ENCODE peak calls at places on chromosome 3, in nine cellular contexts. D is GM12865, Y is tibial artery, L is psoas muscle, N is heart right ventricle, X is HFF-Myc, G is cardiac muscle cell, C is ascending aorta, S is choroid plexus epithelial cell. M is an unnamed sample.

GRCh38 chr3:123019591-123019990 is 8.0 kb downstream of the SEMA5B start:
- DNase-seq in D (no peak), Y (no peak), L (no peak), N (no peak), X (no peak), G (no peak), C (no peak), S (no peak), M (no peak)

GRCh38 chr3:160695906-160696305 is 18.9 kb downstream of the ARL14 start:
- DNase-seq in D (no peak), Y (no peak), L (no peak), N (no peak), X (no peak), G (peak; percentile 16), C (no peak), S (no peak), M (no peak)

GRCh38 chr3:197242784-197243432 is 55.5 kb downstream of the DLG1 start:
- DNase-seq in D (no peak), Y (no peak), L (no peak), N (no peak), X (no peak), G (no peak), C (no peak), S (peak; percentile 44), M (no peak)

GRCh38 chr3:134312873-134313838 is 61.1 kb downstream of the AMOTL2 start:
- DNase-seq in D (no peak), Y (peak; percentile 77), L (peak; percentile 84), N (peak; percentile 84), X (no peak), G (peak; percentile 89), C (no peak), S (peak; percentile 87), M (peak; percentile 62)

GRCh38 chr3:49813497-49814174 is at the start of gene UBA7:
- DNase-seq in D (peak; percentile 69), Y (peak; percentile 48), L (peak; percentile 43), N (peak; percentile 50), X (peak; percentile 52), G (peak; percentile 86), C (no peak), S (peak; percentile 88), M (peak; percentile 90)

GRCh38 chr3:71117572-71118247 is 465.8 kb downstream of the FOXP1 start:
- DNase-seq in D (no peak), Y (no peak), L (no peak), N (no peak), X (no peak), G (no peak), C (no peak), S (no peak), M (peak; percentile 70)

GRCh38 chr3:56115698-56116097 is 352.6 kb downstream of the ERC2 start:
- DNase-seq in D (no peak), Y (no peak), L (no peak), N (no peak), X (no peak), G (no peak), C (no peak), S (no peak), M (no peak)

GRCh38 chr3:23751485-23751811 is 54.3 kb upstream of the UBE2E1 start:
- DNase-seq in D (no peak), Y (no peak), L (no peak), N (no peak), X (no peak), G (peak; percentile 79), C (no peak), S (peak; percentile 64), M (no peak)

GRCh38 chr3:15333099-15333956 is 942 bp upstream of the SH3BP5 start:
- DNase-seq in D (no peak), Y (no peak), L (no peak), N (no peak), X (no peak), G (no peak), C (no peak), S (no peak), M (no peak)

GRCh38 chr3:58102976-58103447 is 94.8 kb downstream of the FLNB start:
- DNase-seq in D (no peak), Y (no peak), L (no peak), N (no peak), X (no peak), G (no peak), C (no peak), S (no peak), M (peak; percentile 23)

GRCh38 chr3:127458698-127459097 is 131.8 kb downstream of the TPRA1 start:
- DNase-seq in D (no peak), Y (no peak), L (no peak), N (no peak), X (no peak), G (peak; percentile 14), C (no peak), S (peak; percentile 9), M (no peak)

GRCh38 chr3:43288366-43288765 is 2.0 kb downstream of the SNRK start:
- DNase-seq in D (peak; percentile 47), Y (no peak), L (no peak), N (no peak), X (no peak), G (peak; percentile 43), C (no peak), S (peak; percentile 69), M (peak; percentile 36)

GRCh38 chr3:66322436-66322835 is 101.6 kb downstream of the SLC25A26 start:
- DNase-seq in D (no peak), Y (no peak), L (no peak), N (no peak), X (no peak), G (no peak), C (no peak), S (no peak), M (peak; percentile 58)

GRCh38 chr3:141485578-141486415 is 1.0 kb upstream of the RASA2 start:
- DNase-seq in D (no peak), Y (no peak), L (no peak), N (no peak), X (peak; percentile 10), G (peak; percentile 69), C (no peak), S (peak; percentile 61), M (peak; percentile 84)

GRCh38 chr3:21920431-21920830 is 169.4 kb upstream of the ZNF385D start:
- DNase-seq in D (no peak), Y (no peak), L (no peak), N (no peak), X (no peak), G (peak; percentile 87), C (no peak), S (peak; percentile 92), M (peak; percentile 65)

GRCh38 chr3:151918253-151919029 is 45.0 kb downstream of the SUCNR1 start:
- DNase-seq in D (peak; percentile 56), Y (no peak), L (no peak), N (no peak), X (no peak), G (peak; percentile 83), C (no peak), S (peak; percentile 87), M (peak; percentile 73)

GRCh38 chr3:43757613-43758012 is 66.9 kb downstream of the ABHD5 start:
- DNase-seq in D (no peak), Y (no peak), L (no peak), N (no peak), X (no peak), G (no peak), C (no peak), S (no peak), M (no peak)

GRCh38 chr3:16600771-16601538 is 4.3 kb downstream of the DAZL start:
- DNase-seq in D (peak; percentile 91), Y (peak; percentile 83), L (peak; percentile 73), N (peak; percentile 74), X (peak; percentile 56), G (peak; percentile 91), C (no peak), S (peak; percentile 94), M (peak; percentile 85)

GRCh38 chr3:148042663-148043445 is 633.7 kb downstream of the ZIC1 start:
- DNase-seq in D (no peak), Y (no peak), L (no peak), N (no peak), X (no peak), G (peak; percentile 55), C (no peak), S (peak; percentile 72), M (peak; percentile 73)

DNA sequence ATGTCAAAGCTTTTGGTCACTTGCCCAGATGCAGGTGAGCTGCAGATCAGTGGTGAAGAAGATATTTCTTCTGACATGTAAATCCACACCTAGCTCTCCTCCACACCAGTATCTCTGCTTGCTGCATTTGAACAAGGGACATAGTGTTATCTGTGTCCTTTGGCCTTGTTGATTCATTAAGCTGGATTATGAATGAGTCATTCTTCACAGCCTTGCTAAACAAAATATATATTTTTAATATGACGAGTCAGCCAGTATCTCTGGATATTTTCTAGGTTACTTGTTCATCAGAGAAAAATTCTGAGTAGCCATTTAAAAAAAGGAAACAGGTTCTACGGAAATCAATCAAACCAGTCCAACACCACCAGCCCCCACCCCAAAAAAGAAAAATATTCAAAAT is 190.6 kb upstream of the ADAMTS9 start:
- DNase-seq in D (no peak), Y (no peak), L (no peak), N (no peak), X (no peak), G (peak; percentile 48), C (no peak), S (peak; percentile 59), M (peak; percentile 54)
- TF ChIP-seq CTCF in D (no peak), Y (no peak), L (no peak), N (no peak), X (no peak), G (no peak), C (no peak), S (no peak), M (no peak)

GRCh38 chr3:52731590-52731989 is 25.7 kb downstream of the SPCS1 start:
- DNase-seq in D (no peak), Y (no peak), L (no peak), N (no peak), X (no peak), G (no peak), C (no peak), S (no peak), M (no peak)
- H3K4me3 ChIP-seq in D (no peak overlapping the region), Y (no peak overlapping the region), L (no peak overlapping the region), N (no peak overlapping the region), X (no peak overlapping the region), G (no peak overlapping the region), C (no peak overlapping the region), S (no peak overlapping the region), M (no peak overlapping the region)

GRCh38 chr3:138284957-138285477 is 44.6 kb downstream of the NME9 start:
- DNase-seq in D (no peak), Y (no peak), L (no peak), N (no peak), X (no peak), G (no peak), C (no peak), S (no peak), M (no peak)
- TF ChIP-seq CTCF in D (no peak), Y (no peak), L (no peak), N (no peak), X (no peak), G (peak; percentile 7), C (no peak), S (peak; percentile 41), M (peak; percentile 17)

DNA sequence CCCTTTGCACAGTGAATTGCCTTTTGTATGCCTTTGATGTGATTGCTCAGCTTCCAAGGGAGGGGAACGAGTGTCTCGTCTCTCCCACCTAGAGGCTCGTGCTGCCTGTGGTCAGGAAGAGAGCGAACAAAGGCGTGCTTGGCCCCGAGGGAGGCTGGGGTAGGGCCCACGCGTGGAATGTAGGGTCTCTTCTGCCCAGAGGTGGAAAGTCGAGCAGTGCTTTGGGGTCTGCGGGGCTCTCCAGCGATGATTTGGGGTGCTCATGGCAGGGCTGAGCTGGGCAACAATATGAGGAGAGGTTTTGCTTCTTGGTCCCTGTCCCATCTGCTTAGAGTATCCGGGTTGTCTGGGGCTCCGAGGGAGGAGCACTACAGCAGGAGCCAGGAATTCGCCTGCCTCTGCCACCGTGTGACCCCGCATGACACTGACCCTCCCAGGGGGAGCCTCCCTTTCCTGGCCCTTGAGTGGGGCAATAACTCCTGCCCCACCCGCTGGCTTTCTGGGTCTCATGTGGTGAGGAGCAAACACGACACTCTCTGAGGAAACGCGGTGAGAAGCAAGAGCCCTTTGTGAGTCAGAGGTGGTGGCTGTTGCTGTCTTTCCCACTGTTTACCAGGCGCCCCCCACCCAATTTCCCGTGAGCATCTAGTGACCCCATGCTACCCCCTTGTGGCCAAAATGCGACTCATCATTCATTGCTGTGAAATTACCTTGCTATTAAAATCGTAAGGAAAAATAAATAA is 29.6 kb downstream of the CCNL1 start:
- DNase-seq in D (peak; percentile 48), Y (peak; percentile 63), L (peak; percentile 61), N (peak; percentile 47), X (peak; percentile 27), G (peak; percentile 79), C (no peak), S (peak; percentile 78), M (peak; percentile 79)
- H3K4me3 ChIP-seq in D (no peak overlapping the region), Y (no peak overlapping the region), L (peak overlapping the region; percentile 45), N (peak overlapping the region; percentile 49), X (no peak overlapping the region), G (no peak overlapping the region), C (no peak overlapping the region), S (peak overlapping the region; percentile 28), M (no peak overlapping the region)

M was measured in fibroblast of mammary gland.